ENCODE peak calls at places on chromosomes 3 and 15, in six cellular contexts. J, C, Z, F, P and A are unnamed samples.

GRCh38 chr3:149536429-149536828 is 61.9 kb downstream of the TM4SF4 start:
- DNase-seq in Z (peak; percentile 64), C (no peak), F (no peak), J (no peak), P (no peak), A (no peak)

GRCh38 chr3:105284876-105285275 is 81.8 kb upstream of the ALCAM start:
- DNase-seq in J (no peak), Z (peak; percentile 11), C (no peak), F (peak; percentile 56), P (no peak), A (no peak)

GRCh38 chr3:182268711-182269110 is 524.6 kb upstream of the ATP11B start:
- DNase-seq in Z (no peak), C (no peak), J (no peak), P (no peak), F (no peak), A (no peak)

GRCh38 chr15:30885814-30886213 is 17.9 kb upstream of the FAN1 start:
- DNase-seq in Z (peak; percentile 9), J (no peak), C (no peak), P (no peak), F (peak; percentile 14), A (peak; percentile 13)

GRCh38 chr15:87527416-87527815 is 729.1 kb downstream of the NTRK3 start:
- DNase-seq in J (peak; percentile 20), P (no peak), C (no peak), F (no peak), Z (peak; percentile 5), A (no peak)

GRCh38 chr3:61876797-61877196 is 315.4 kb downstream of the PTPRG start:
- DNase-seq in P (no peak), Z (peak; percentile 90), F (peak; percentile 72), C (no peak), J (no peak), A (no peak)

GRCh38 chr3:156675744-156676466 is 1.5 kb downstream of the TIPARP start:
- DNase-seq in F (peak; percentile 97), P (peak; percentile 80), Z (peak; percentile 91), J (peak; percentile 38), C (no peak), A (peak; percentile 43)

GRCh38 chr3:37174532-37175126 is at the start of gene LRRFIP2:
- DNase-seq in P (no peak), C (peak; percentile 24), Z (peak; percentile 85), J (no peak), F (peak; percentile 85), A (peak; percentile 64)

GRCh38 chr3:99929409-99930139 is 111.9 kb downstream of the CMSS1 start:
- DNase-seq in Z (peak; percentile 71), P (peak; percentile 61), F (peak; percentile 90), J (peak; percentile 24), C (no peak), A (no peak)

GRCh38 chr15:39595621-39596221 is 14.8 kb downstream of the THBS1 start:
- DNase-seq in F (peak; percentile 35), P (no peak), C (no peak), J (no peak), Z (peak; percentile 95), A (no peak)

GRCh38 chr3:6018456-6018855 is 830.9 kb downstream of the EDEM1 start:
- DNase-seq in F (no peak), C (peak; percentile 51), J (no peak), Z (no peak), P (no peak), A (peak; percentile 57)

GRCh38 chr3:151971194-151971771 is 97.8 kb downstream of the SUCNR1 start:
- DNase-seq in Z (no peak), C (no peak), J (no peak), F (no peak), P (no peak), A (no peak)

GRCh38 chr15:87858651-87859050 is 397.9 kb downstream of the NTRK3 start:
- DNase-seq in P (no peak), F (no peak), C (peak; percentile 20), J (no peak), Z (no peak), A (no peak)

GRCh38 chr15:42160110-42160509 is 3.7 kb upstream of the PLA2G4F start:
- DNase-seq in Z (no peak), J (no peak), P (no peak), F (no peak), C (no peak), A (no peak)

GRCh38 chr3:16427309-16427965 is 86.1 kb downstream of the RFTN1 start:
- DNase-seq in F (peak; percentile 97), Z (peak; percentile 96), J (no peak), C (no peak), P (peak; percentile 59), A (no peak)

GRCh38 chr15:29568840-29569532 is 253.3 kb downstream of the TJP1 start:
- DNase-seq in P (no peak), Z (no peak), J (no peak), F (no peak), C (peak; percentile 44), A (peak; percentile 7)

GRCh38 chr3:124053871-124054270 is 61.9 kb upstream of the ROPN1 start:
- DNase-seq in C (peak; percentile 7), J (no peak), P (no peak), Z (no peak), F (no peak), A (no peak)

GRCh38 chr3:177618873-177619771 is 421.8 kb upstream of the TBL1XR1 start:
- DNase-seq in J (no peak), F (peak; percentile 78), P (no peak), Z (peak; percentile 80), C (no peak), A (no peak)

GRCh38 chr3:48394391-48394790 is 22.4 kb downstream of the FBXW12 start:
- DNase-seq in F (no peak), C (no peak), Z (no peak), P (no peak), J (no peak), A (no peak)

GRCh38 chr15:59501531-59502113 is 63.6 kb downstream of the FAM81A start:
- DNase-seq in C (peak; percentile 58), J (no peak), Z (peak; percentile 29), F (peak; percentile 72), P (no peak), A (peak; percentile 76)

GRCh38 chr3:65963787-65964707 is 74.7 kb downstream of the MAGI1 start:
- DNase-seq in J (no peak), C (no peak), Z (peak; percentile 92), P (no peak), F (peak; percentile 96), A (peak; percentile 76)

GRCh38 chr3:64072111-64072510 is 48.8 kb upstream of the PSMD6 start:
- DNase-seq in C (no peak), J (no peak), Z (no peak), F (no peak), P (no peak), A (no peak)

GRCh38 chr3:64078966-64079365 is 55.7 kb upstream of the PSMD6 start:
- DNase-seq in Z (no peak), J (no peak), C (no peak), F (no peak), P (peak; percentile 33), A (no peak)

GRCh38 chr3:64074091-64074490 is 50.8 kb upstream of the PSMD6 start:
- DNase-seq in P (no peak), F (peak; percentile 77), J (no peak), C (no peak), Z (peak; percentile 71), A (no peak)

GRCh38 chr3:64074895-64075679 is 51.8 kb upstream of the PSMD6 start:
- DNase-seq in F (no peak), Z (no peak), P (no peak), J (no peak), C (no peak), A (no peak)

GRCh38 chr3:64073362-64073761 is 50.1 kb upstream of the PSMD6 start:
- DNase-seq in J (no peak), C (no peak), F (peak; percentile 65), P (no peak), Z (peak; percentile 65), A (no peak)
- TF ChIP-seq CTCF in J (no peak), C (no peak), F (no peak), P (no peak), Z (peak; percentile 5), A (no peak)

GRCh38 chr3:192841428-192841827 is 76.2 kb downstream of the MB21D2 start:
- DNase-seq in C (no peak), Z (no peak), F (no peak), P (no peak), J (no peak), A (no peak)

GRCh38 chr3:192836469-192836820 is 81.2 kb downstream of the MB21D2 start:
- DNase-seq in C (no peak), F (no peak), J (no peak), P (no peak), Z (no peak), A (peak; percentile 58)

GRCh38 chr3:192843742-192844350 is 73.8 kb downstream of the MB21D2 start:
- DNase-seq in F (no peak), C (no peak), P (no peak), J (no peak), Z (no peak), A (no peak)

GRCh38 chr3:192842711-192843436 is 74.8 kb downstream of the MB21D2 start:
- DNase-seq in F (no peak), Z (no peak), P (no peak), C (no peak), J (no peak), A (no peak)

GRCh38 chr3:192840143-192840836 is 77.4 kb downstream of the MB21D2 start:
- DNase-seq in C (no peak), Z (no peak), P (no peak), J (no peak), F (no peak), A (peak; percentile 65)
- H3K4me3 ChIP-seq in C (no peak overlapping the region), Z (no peak overlapping the region), P (no peak overlapping the region), J (no peak overlapping the region), F (no peak overlapping the region), A (no peak overlapping the region)

GRCh38 chr3:29346828-29347227 is 66.0 kb downstream of the RBMS3 start:
- DNase-seq in J (no peak), F (peak; percentile 69), C (no peak), P (no peak), Z (peak; percentile 94), A (no peak)

GRCh38 chr3:29345923-29346322 is 65.1 kb downstream of the RBMS3 start:
- DNase-seq in Z (no peak), J (no peak), F (no peak), P (no peak), C (no peak), A (no peak)

GRCh38 chr3:29347412-29347811 is 66.5 kb downstream of the RBMS3 start:
- DNase-seq in J (no peak), C (no peak), F (no peak), Z (no peak), P (no peak), A (no peak)

GRCh38 chr3:29344986-29345385 is 64.1 kb downstream of the RBMS3 start:
- DNase-seq in P (no peak), C (no peak), F (no peak), Z (no peak), J (no peak), A (no peak)

GRCh38 chr3:29344154-29344553 is 63.3 kb downstream of the RBMS3 start:
- DNase-seq in P (no peak), C (no peak), F (no peak), J (no peak), Z (no peak), A (no peak)
- TF ChIP-seq CTCF in P (no peak), C (no peak), F (no peak), J (no peak), Z (no peak), A (no peak)

GRCh38 chr3:23600178-23600577 is 205.6 kb upstream of the UBE2E1 start:
- DNase-seq in Z (peak; percentile 86), F (peak; percentile 80), J (no peak), C (no peak), P (no peak), A (no peak)

GRCh38 chr3:23602895-23603443 is 202.8 kb upstream of the UBE2E1 start:
- DNase-seq in J (no peak), C (no peak), Z (no peak), F (no peak), P (no peak), A (no peak)

GRCh38 chr3:23601020-23601822 is 204.5 kb upstream of the UBE2E1 start:
- DNase-seq in C (no peak), F (peak; percentile 28), J (no peak), Z (peak; percentile 24), P (no peak), A (no peak)
- H3K4me3 ChIP-seq in C (no peak overlapping the region), F (no peak overlapping the region), J (no peak overlapping the region), Z (no peak overlapping the region), P (peak overlapping the region; percentile 4), A (no peak overlapping the region)